ENCODE peak calls at places on chromosome 3, in eight cellular contexts. S, Y, U, G, R, C, E and V are unnamed samples.

GRCh38 chr3:50436063-50436674 is 67.3 kb downstream of the CACNA2D2 start:
- DNase-seq in S (peak; percentile 89), Y (peak; percentile 62), U (no peak), G (peak; percentile 85), R (peak; percentile 6), C (peak; percentile 68), E (peak; percentile 89), V (peak; percentile 44)

GRCh38 chr3:187669675-187670504 is at the start of gene SST:
- DNase-seq in S (no peak), Y (no peak), U (peak; percentile 7), G (no peak), R (peak; percentile 56), C (no peak), E (peak; percentile 90), V (peak; percentile 66)

GRCh38 chr3:22887664-22888291 is 315.3 kb upstream of the UBE2E2 start:
- DNase-seq in S (no peak), Y (peak; percentile 34), U (no peak), G (no peak), R (peak; percentile 61), C (no peak), E (peak; percentile 16), V (peak; percentile 61)

GRCh38 chr3:184140436-184140835 is 5.3 kb downstream of the EIF2B5 start:
- DNase-seq in S (no peak), Y (no peak), U (no peak), G (peak; percentile 39), R (no peak), C (no peak), E (no peak), V (no peak)

GRCh38 chr3:31606453-31606852 is 73.7 kb downstream of the STT3B start:
- DNase-seq in S (no peak), Y (peak; percentile 54), U (no peak), G (no peak), R (no peak), C (no peak), E (no peak), V (no peak)

GRCh38 chr3:112699436-112699978 is 58.6 kb upstream of the CCDC80 start:
- DNase-seq in S (no peak), Y (no peak), U (no peak), G (no peak), R (peak; percentile 42), C (no peak), E (no peak), V (peak; percentile 48)

GRCh38 chr3:42515391-42515916 is 13.0 kb downstream of the VIPR1 start:
- DNase-seq in S (no peak), Y (no peak), U (no peak), G (peak; percentile 81), R (no peak), C (no peak), E (no peak), V (no peak)

GRCh38 chr3:74624301-74624700 is 9.8 kb upstream of the CNTN3 start:
- DNase-seq in S (no peak), Y (no peak), U (no peak), G (no peak), R (no peak), C (no peak), E (no peak), V (peak; percentile 83)

GRCh38 chr3:47347217-47347801 is 33.5 kb upstream of the PTPN23 start:
- DNase-seq in S (peak; percentile 64), Y (peak; percentile 71), U (no peak), G (no peak), R (peak; percentile 68), C (no peak), E (no peak), V (peak; percentile 54)

GRCh38 chr3:192819001-192819569 is 91.7 kb upstream of the FGF12 start:
- DNase-seq in S (no peak), Y (no peak), U (no peak), G (no peak), R (peak; percentile 75), C (no peak), E (no peak), V (peak; percentile 84)

GRCh38 chr3:184142199-184142598 is 7.0 kb downstream of the EIF2B5 start:
- DNase-seq in S (no peak), Y (no peak), U (no peak), G (peak; percentile 14), R (no peak), C (no peak), E (no peak), V (no peak)

GRCh38 chr3:193974147-193974546 is 161.8 kb upstream of the HES1 start:
- DNase-seq in S (no peak), Y (no peak), U (no peak), G (no peak), R (peak; percentile 53), C (no peak), E (no peak), V (peak; percentile 21)

GRCh38 chr3:73600293-73600938 is 24.3 kb downstream of the PDZRN3 start:
- DNase-seq in S (no peak), Y (no peak), U (no peak), G (no peak), R (peak; percentile 80), C (no peak), E (no peak), V (peak; percentile 97)

GRCh38 chr3:39502838-39503145 is 35.3 kb downstream of the MOBP start:
- DNase-seq in S (no peak), Y (no peak), U (no peak), G (no peak), R (no peak), C (no peak), E (no peak), V (peak; percentile 23)